ENCODE peak calls at places on chromosomes 16 and 17, in four cellular contexts. Z is GM23338, J is neural progenitor cell, Y is hepatocyte. L is an unnamed sample.

GRCh38 chr17:76251478-76252039 is 11.3 kb upstream of the RNF157 start:
- DNase-seq in Z (no peak), J (no peak), Y (no peak), L (no peak)

GRCh38 chr17:78933959-78934568 is 8.9 kb upstream of the TIMP2 start:
- DNase-seq in Z (peak; percentile 65), J (peak; percentile 89), Y (peak; percentile 93), L (peak; percentile 46)

GRCh38 chr17:65656390-65657250 is 95.2 kb upstream of the AXIN2 start:
- DNase-seq in Z (no peak), J (no peak), Y (peak; percentile 20), L (no peak)

GRCh38 chr17:32192379-32192778 is 50.1 kb downstream of the RHOT1 start:
- DNase-seq in Z (no peak), J (no peak), Y (no peak), L (no peak)

GRCh38 chr17:44222112-44222869 is 2.8 kb upstream of the UBTF start:
- DNase-seq in Z (peak; percentile 86), J (peak; percentile 84), Y (peak; percentile 78), L (peak; percentile 50)

GRCh38 chr16:88375236-88376052 is 7.3 kb upstream of the ZNF469 start:
- DNase-seq in Z (no peak), J (no peak), Y (no peak), L (no peak)

GRCh38 chr16:17389392-17389791 is 81.4 kb downstream of the XYLT1 start:
- DNase-seq in Z (no peak), J (no peak), Y (no peak), L (no peak)

GRCh38 chr17:36566081-36566480 is 21.4 kb downstream of the GGNBP2 start:
- DNase-seq in Z (no peak), J (no peak), Y (no peak), L (no peak)

GRCh38 chr17:22512997-22513538 is 820.7 kb downstream of the KCNJ18 start:
- DNase-seq in Z (no peak), J (no peak), Y (no peak), L (no peak)

GRCh38 chr17:9350083-9350482 is 225.5 kb downstream of the STX8 start:
- DNase-seq in Z (no peak), J (no peak), Y (no peak), L (no peak)

GRCh38 chr17:58360664-58361063 is 8.7 kb upstream of the SUPT4H1 start:
- DNase-seq in Z (no peak), J (no peak), Y (no peak), L (no peak)

GRCh38 chr16:2860826-2861567 is 3.0 kb upstream of the PRSS22 start:
- DNase-seq in Z (peak; percentile 59), J (peak; percentile 54), Y (peak; percentile 27), L (no peak)

GRCh38 chr16:46577988-46578579 is 43.1 kb downstream of the SHCBP1 start:
- DNase-seq in Z (no peak), J (no peak), Y (no peak), L (no peak)

DNA sequence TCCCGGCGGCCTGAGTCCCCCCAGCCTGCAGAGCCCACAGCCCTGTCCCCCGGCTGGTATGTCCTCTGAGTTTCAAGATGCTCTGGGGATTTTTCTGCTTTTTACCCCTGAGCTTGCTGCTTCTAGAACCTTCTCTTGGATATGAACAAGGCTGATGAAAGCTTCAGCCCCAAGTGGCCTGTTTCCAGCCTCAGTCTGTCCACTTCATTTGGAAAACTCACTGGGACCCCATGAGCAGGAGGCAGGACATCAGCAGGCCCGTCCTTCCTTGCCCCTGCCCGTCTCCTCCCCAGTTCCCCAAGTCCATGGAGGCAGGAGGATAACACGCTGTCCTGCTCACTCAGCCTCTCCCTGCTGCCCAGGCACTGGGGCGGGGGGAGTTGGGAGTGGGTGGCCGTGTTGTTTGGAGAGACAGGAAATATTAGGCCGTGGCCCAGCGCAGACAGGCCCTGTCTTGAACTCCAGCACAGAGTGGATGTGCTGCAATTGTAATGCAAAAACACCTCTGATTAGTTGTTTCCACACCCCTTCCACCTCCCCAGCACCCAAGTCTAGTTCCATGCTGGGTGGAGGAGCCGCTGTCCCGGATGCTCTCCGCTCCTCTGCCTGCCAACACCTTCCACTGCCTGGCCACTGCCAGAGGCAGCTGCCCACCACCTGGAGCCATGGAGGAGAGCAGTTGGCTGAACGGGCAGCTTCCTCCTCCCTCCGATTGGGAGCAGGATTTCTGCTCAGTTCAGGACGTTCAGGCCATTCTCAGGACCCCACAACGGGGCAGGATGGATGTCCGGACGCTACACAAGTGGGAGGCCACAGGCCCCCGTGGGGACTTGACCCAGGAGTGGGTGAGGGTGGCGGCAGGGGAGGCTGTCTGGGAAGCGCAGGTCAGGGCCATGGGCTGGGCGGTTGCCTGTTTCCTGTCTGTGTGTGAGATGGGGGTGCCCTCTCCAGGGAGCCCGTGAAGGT is 216.9 kb upstream of the GSE1 start:
- DNase-seq in Z (no peak), J (no peak), Y (no peak), L (no peak)
- H3K27ac ChIP-seq in Z (no peak overlapping the region), J (no peak overlapping the region), Y (peak overlapping the region; percentile 94), L (no peak overlapping the region)

DNA sequence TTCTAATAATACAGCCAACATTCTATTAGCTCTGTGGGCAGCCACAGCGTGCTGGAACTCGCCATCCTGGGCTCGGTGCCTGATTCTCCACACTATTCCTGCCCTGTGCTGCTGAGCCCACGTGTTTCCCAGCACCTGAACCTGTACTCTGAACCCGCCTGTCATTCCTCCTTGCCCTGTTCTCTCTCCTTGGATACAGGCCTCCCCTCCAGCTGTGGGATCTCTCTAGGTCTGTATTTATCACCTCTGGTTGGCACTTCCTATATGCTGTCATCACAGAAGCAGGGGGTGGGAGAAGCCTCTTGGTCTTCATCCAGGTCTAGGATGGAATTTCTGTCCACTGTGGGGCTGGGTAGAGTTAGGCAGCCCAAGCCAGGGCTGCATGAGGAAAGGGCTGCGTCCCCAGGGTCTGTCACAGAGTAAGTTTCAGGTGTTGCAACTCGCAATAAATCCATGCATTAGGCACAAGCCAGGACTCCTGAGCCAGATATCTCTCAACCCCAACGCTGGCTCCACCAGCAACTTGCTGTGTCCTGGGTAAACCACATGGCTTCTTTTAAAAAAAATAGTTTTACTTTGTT is 56.0 kb downstream of the ABAT start:
- DNase-seq in Z (no peak), J (no peak), Y (peak; percentile 23), L (no peak)
- TF ChIP-seq EZH2phosphoT487 in Z (no peak), J (no peak), Y (no peak), L (no peak)

GRCh38 chr16:14309001-14309886 is 238.1 kb downstream of the MRTFB start:
- DNase-seq in Z (peak; percentile 90), J (peak; percentile 42), Y (peak; percentile 53), L (no peak)
- TF ChIP-seq CTCF in Z (no peak), J (peak; percentile 26), Y (no peak), L (no peak)

DNA sequence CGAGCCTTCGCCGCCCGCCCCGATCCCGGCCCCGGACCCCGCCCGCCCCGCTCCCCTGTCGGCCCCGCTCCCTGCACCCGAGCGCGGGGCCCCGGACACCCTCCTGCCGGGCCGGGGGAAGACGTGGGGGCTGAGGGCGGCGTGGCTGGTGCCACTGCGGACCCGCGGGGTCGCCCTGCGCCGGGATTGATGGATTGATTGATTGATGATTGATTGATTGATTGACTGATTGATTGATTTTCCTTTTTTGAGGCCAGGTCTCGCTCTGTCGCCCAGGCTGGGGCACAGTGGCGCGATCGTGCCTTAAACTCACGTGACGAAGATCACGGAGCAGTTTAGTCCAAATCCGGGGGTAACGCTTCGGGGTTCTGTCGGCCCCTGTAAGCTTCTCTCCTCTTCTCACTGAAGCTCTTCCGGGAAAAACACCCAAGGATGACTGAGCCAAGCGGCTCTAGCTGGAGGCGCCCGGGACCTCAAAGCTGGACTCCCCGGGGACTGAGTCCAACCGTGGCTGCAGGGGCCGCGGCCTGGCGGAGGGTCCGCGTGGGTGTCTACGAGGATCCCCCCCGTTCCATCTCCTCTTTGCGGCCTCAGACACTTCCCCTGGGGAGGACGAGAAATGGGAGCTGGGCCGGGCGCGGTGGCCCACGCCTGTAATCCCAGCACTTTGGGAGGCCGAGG is 40.2 kb upstream of the BHLHA9 start:
- DNase-seq in Z (no peak), J (no peak), Y (no peak), L (no peak)
- H3K27ac ChIP-seq in Z (no peak overlapping the region), J (no peak overlapping the region), Y (no peak overlapping the region), L (no peak overlapping the region)

GRCh38 chr16:48365601-48366164 is 19.5 kb downstream of the SIAH1 start:
- DNase-seq in Z (peak; percentile 96), J (peak; percentile 95), Y (peak; percentile 95), L (peak; percentile 85)

GRCh38 chr16:48361540-48361939 is 23.7 kb downstream of the SIAH1 start:
- DNase-seq in Z (no peak), J (no peak), Y (no peak), L (no peak)

GRCh38 chr16:48367443-48368049 is 17.7 kb downstream of the SIAH1 start:
- DNase-seq in Z (no peak), J (no peak), Y (no peak), L (no peak)

GRCh38 chr16:48366165-48367093 is 18.8 kb downstream of the SIAH1 start:
- DNase-seq in Z (peak; percentile 76), J (peak; percentile 62), Y (peak; percentile 73), L (peak; percentile 77)

DNA sequence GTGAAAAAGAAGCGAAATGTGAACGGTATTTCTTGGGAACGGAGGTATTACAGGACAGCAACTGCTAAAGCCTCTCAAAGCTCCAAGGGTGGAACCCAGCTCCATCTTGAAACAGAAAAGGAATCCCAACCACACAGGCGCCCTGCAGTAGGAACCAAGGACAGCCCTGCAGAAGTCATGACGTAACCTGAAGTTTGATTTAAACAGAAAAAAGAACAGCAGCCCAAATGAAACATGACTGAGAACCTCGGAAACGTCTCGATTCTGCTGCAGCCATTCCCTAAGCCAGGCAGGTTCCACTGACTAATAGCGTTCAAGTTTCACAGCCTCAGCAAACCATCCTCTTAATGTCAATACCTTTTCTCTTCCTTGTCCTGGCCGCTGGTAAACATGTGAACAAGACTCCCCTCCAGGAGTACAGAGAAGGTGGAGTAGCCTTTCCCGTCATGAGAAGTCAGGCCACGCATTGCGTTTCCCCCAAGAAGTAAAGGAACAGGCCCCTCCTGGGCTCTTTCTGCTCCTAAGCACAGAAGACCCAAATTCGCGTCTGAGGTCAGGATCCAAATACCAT is 20.1 kb downstream of the SIAH1 start:
- DNase-seq in Z (no peak), J (no peak), Y (peak; percentile 44), L (no peak)
- TF ChIP-seq EZH2phosphoT487 in Z (no peak), J (no peak), Y (no peak), L (no peak)

GRCh38 chr17:61815863-61816523 is 47.3 kb downstream of the BRIP1 start:
- DNase-seq in Z (peak; percentile 10), J (no peak), Y (peak; percentile 7), L (no peak)

GRCh38 chr17:61814485-61814884 is 48.8 kb downstream of the BRIP1 start:
- DNase-seq in Z (no peak), J (no peak), Y (no peak), L (no peak)

GRCh38 chr17:61818225-61818624 is 45.1 kb downstream of the BRIP1 start:
- DNase-seq in Z (no peak), J (no peak), Y (no peak), L (no peak)

GRCh38 chr17:61817452-61817851 is 45.9 kb downstream of the BRIP1 start:
- DNase-seq in Z (no peak), J (no peak), Y (no peak), L (no peak)

GRCh38 chr17:61816538-61816937 is 46.8 kb downstream of the BRIP1 start:
- DNase-seq in Z (no peak), J (no peak), Y (no peak), L (no peak)
- TF ChIP-seq CTCF in Z (no peak), J (no peak), Y (no peak), L (no peak)

DNA sequence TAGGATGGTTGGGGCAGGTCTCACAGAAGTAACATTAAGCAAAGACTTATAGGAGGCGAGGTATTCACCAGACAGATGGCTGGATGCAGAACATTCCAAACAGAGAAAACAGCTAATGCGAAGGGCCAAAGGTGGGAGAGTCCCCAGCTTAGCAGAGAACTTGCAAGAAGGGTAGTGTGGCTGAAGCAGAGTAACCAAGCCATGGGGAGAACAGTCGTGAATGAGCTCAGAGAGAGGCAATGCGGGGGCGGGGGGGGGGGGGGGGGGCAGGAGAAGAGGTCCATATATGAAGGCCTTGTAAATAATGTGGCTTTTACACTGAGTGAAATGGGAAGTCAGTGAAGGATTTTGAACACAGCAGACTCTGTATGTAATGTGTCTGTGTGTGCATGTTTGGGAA is 81.3 kb downstream of the SMG6 start:
- DNase-seq in Z (no peak), J (no peak), Y (no peak), L (no peak)
- H3K27ac ChIP-seq in Z (no peak overlapping the region), J (no peak overlapping the region), Y (peak overlapping the region; percentile 59), L (peak overlapping the region; percentile 96)